ENCODE peak calls at places on chromosomes 12 and 14, in four cellular contexts. One of them, this sample, is unnamed.
A peak's percentile ranks its signal among the peaks of the same experiment; 100 is the strongest.

GRCh38 chr12:130342842-130343241 is 5.2 kb downstream of the PIWIL1 start:
- DNase-seq in WTC11: no peak
- DNase-seq in K562: no peak
- DNase-seq in HepG2: no peak
- DNase-seq in this sample: no peak

GRCh38 chr14:95979339-95980042 is 59.7 kb upstream of the C14orf132 start:
- DNase-seq in WTC11: peak; percentile 52
- DNase-seq in K562: no peak
- DNase-seq in HepG2: no peak
- DNase-seq in this sample: no peak

GRCh38 chr12:115451785-115452736 is 768.1 kb upstream of the TBX3 start:
- DNase-seq in WTC11: peak; percentile 64
- DNase-seq in K562: peak; percentile 65
- DNase-seq in HepG2: peak; percentile 66
- DNase-seq in this sample: no peak

GRCh38 chr14:35155962-35156361 is 33.6 kb downstream of the PRORP start:
- DNase-seq in WTC11: no peak
- DNase-seq in K562: no peak
- DNase-seq in HepG2: no peak
- DNase-seq in this sample: no peak

GRCh38 chr12:68792952-68793351 is 15.0 kb upstream of the MDM2 start:
- DNase-seq in WTC11: no peak
- DNase-seq in K562: peak; percentile 72
- DNase-seq in HepG2: peak; percentile 70
- DNase-seq in this sample: peak; percentile 81

GRCh38 chr12:91781114-91781513 is 364.5 kb downstream of the BTG1 start:
- DNase-seq in WTC11: no peak
- DNase-seq in K562: no peak
- DNase-seq in HepG2: no peak
- DNase-seq in this sample: no peak

GRCh38 chr12:54135621-54136027 is 53.2 kb downstream of the SMUG1 start:
- DNase-seq in WTC11: no peak
- DNase-seq in K562: no peak
- DNase-seq in HepG2: peak; percentile 88
- DNase-seq in this sample: no peak

GRCh38 chr14:86357866-86358265 is 827.9 kb downstream of the FLRT2 start:
- DNase-seq in WTC11: no peak
- DNase-seq in K562: no peak
- DNase-seq in HepG2: no peak
- DNase-seq in this sample: no peak

GRCh38 chr12:42284876-42285275 is 41.0 kb downstream of the ZCRB1 start:
- DNase-seq in WTC11: no peak
- DNase-seq in K562: no peak
- DNase-seq in HepG2: no peak
- DNase-seq in this sample: no peak

GRCh38 chr12:66438601-66439000 is 136.3 kb downstream of the HELB start:
- DNase-seq in WTC11: no peak
- DNase-seq in K562: no peak
- DNase-seq in HepG2: no peak
- DNase-seq in this sample: no peak

GRCh38 chr12:57521475-57522018 is 1.1 kb upstream of the MBD6 start:
- DNase-seq in WTC11: peak; percentile 46
- DNase-seq in K562: no peak
- DNase-seq in HepG2: peak; percentile 72
- DNase-seq in this sample: peak; percentile 70

GRCh38 chr14:34650786-34651584 is 21.0 kb upstream of the SNX6 start:
- DNase-seq in WTC11: no peak
- DNase-seq in K562: no peak
- DNase-seq in HepG2: no peak
- DNase-seq in this sample: peak; percentile 92

GRCh38 chr12:54292931-54293241 is 7.9 kb downstream of the NFE2 start:
- DNase-seq in WTC11: no peak
- DNase-seq in K562: peak; percentile 5
- DNase-seq in HepG2: no peak
- DNase-seq in this sample: no peak

GRCh38 chr12:92541024-92541423 is 161.8 kb upstream of the PLEKHG7 start:
- DNase-seq in WTC11: no peak
- DNase-seq in K562: no peak
- DNase-seq in HepG2: no peak
- DNase-seq in this sample: no peak

GRCh38 chr12:108735855-108736254 is 4.5 kb upstream of the CORO1C start:
- DNase-seq in WTC11: no peak
- DNase-seq in K562: no peak
- DNase-seq in HepG2: no peak
- DNase-seq in this sample: no peak

GRCh38 chr14:39376671-39377403 is 55.4 kb downstream of the FBXO33 start:
- DNase-seq in WTC11: no peak
- DNase-seq in K562: no peak
- DNase-seq in HepG2: peak; percentile 48
- DNase-seq in this sample: no peak

GRCh38 chr12:64194333-64195149 is 27.6 kb downstream of the KICS2 start:
- DNase-seq in WTC11: no peak
- DNase-seq in K562: no peak
- DNase-seq in HepG2: no peak
- DNase-seq in this sample: no peak

GRCh38 chr14:69315302-69315701 is 55.3 kb downstream of the GALNT16 start:
- DNase-seq in WTC11: peak; percentile 1
- DNase-seq in K562: peak; percentile 16
- DNase-seq in HepG2: no peak
- DNase-seq in this sample: no peak

GRCh38 chr12:68981536-68981935 is 48.6 kb upstream of the CPM start:
- DNase-seq in WTC11: no peak
- DNase-seq in K562: no peak
- DNase-seq in HepG2: no peak
- DNase-seq in this sample: no peak

GRCh38 chr12:50574621-50575348 is 70.0 kb downstream of the DIP2B start:
- DNase-seq in WTC11: no peak
- DNase-seq in K562: no peak
- DNase-seq in HepG2: peak; percentile 38
- DNase-seq in this sample: no peak
- TF ChIP-seq NR3C1 in WTC11: no peak
- TF ChIP-seq NR3C1 in K562: no peak
- TF ChIP-seq NR3C1 in HepG2: no peak
- TF ChIP-seq NR3C1 in this sample: no peak

DNA sequence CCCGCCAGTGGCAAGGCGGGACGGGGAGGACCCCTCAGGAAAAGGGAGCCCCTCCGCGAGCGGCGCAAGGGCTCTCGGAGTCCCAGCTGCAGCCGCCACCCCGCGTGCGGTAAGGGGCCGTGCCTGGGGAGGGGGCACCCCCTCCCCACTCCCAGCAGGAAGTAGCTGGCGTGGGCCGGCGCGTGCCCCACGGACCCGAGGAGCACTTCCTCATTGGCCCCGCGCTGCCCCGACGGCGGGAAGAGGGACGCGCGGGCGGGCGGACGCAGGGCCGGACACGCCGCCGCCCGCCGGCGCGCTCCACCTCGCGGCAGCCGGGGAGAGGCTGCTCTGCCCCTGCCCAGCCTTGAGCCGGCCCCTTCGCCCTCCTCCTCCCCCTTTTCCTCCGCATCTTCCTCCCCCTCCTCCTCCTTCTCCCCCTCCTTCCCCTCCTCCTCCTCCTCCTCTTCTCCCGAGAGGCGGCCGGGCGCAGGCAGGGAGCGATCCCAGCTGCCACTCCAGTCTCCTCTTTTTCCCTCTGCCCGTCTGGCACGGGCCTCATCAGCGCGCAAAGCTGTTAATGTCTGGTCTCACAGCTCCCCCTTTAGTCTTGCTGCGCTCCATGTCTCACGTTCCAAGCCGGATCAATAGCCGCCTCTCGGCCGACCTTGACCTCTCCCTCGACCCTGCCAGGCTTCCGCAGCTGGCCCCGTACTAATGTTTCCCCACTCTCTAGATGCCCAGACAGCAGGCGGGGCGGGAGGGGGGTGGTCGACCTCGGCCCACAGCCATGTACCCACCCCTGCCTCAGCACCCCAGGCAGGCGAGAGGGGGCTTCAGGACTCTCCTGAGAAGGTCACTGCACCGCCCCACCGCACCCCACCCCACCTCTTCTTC is 2.6 kb upstream of the BCL11B start:
- DNase-seq in WTC11: peak; percentile 93
- DNase-seq in K562: peak; percentile 15
- DNase-seq in HepG2: peak; percentile 77
- DNase-seq in this sample: peak; percentile 77
- TF ChIP-seq CTCF in WTC11: no peak
- TF ChIP-seq CTCF in K562: peak; percentile 12
- TF ChIP-seq CTCF in HepG2: peak; percentile 75
- TF ChIP-seq CTCF in this sample: peak; percentile 41

GRCh38 chr14:88321692-88322504 is 1.2 kb downstream of the KCNK10 start:
- DNase-seq in WTC11: no peak
- DNase-seq in K562: no peak
- DNase-seq in HepG2: no peak
- DNase-seq in this sample: no peak
- TF ChIP-seq ESRRA in WTC11: no peak
- TF ChIP-seq ESRRA in K562: no peak
- TF ChIP-seq ESRRA in HepG2: no peak
- TF ChIP-seq ESRRA in this sample: no peak

GRCh38 chr12:77888611-77889010 is 57.9 kb downstream of the NAV3 start:
- DNase-seq in WTC11: no peak
- DNase-seq in K562: no peak
- DNase-seq in HepG2: peak; percentile 27
- DNase-seq in this sample: peak; percentile 18
- TF ChIP-seq NR3C1 in WTC11: no peak
- TF ChIP-seq NR3C1 in K562: no peak
- TF ChIP-seq NR3C1 in HepG2: no peak
- TF ChIP-seq NR3C1 in this sample: no peak

GRCh38 chr12:38653650-38654049 is 251.7 kb downstream of the CPNE8 start:
- DNase-seq in WTC11: no peak
- DNase-seq in K562: no peak
- DNase-seq in HepG2: no peak
- DNase-seq in this sample: no peak

GRCh38 chr12:38648813-38649212 is 256.6 kb downstream of the CPNE8 start:
- DNase-seq in WTC11: no peak
- DNase-seq in K562: no peak
- DNase-seq in HepG2: no peak
- DNase-seq in this sample: no peak
- TF ChIP-seq CTCF in WTC11: no peak
- TF ChIP-seq CTCF in K562: no peak
- TF ChIP-seq CTCF in HepG2: no peak
- TF ChIP-seq CTCF in this sample: no peak

This sample was measured in A549.